ENCODE peak calls at places on chromosomes 6 and 20, in ten cellular contexts. V is activated T-helper 9 cell treated with anti-CD3 and anti-CD28 coated beads, Interleukin-2, amount 50 U/mL, for 16 hours; Z is stimulated activated CD4-positive, alpha-beta T cell treated with anti-CD3 and anti-CD28 coated beads, Interleukin-4, amount 100 ng/mL, for 4 hours; F is mesothelial cell of epicardium; B is HFF-Myc; S is B cell; K is NCI-H1105 treated with DMSO at 0.1 percent for 48 hours; R is nephron progenitor cell; O is progenitor cell of endocrine pancreas; L is renal cortical epithelial cell. M is an unnamed sample.
A peak's percentile ranks its signal among the peaks of the same experiment; 100 is the strongest.

GRCh38 chr6:157022022-157022740 is 245.0 kb downstream of the ARID1B start:
- DNase-seq in Z (peak; percentile 76), F (peak; percentile 83), V (peak; percentile 81), S (peak; percentile 78), B (peak; percentile 65), O (peak; percentile 69), L (peak; percentile 88), R (peak; percentile 85), K (peak; percentile 95), M (peak; percentile 92)

GRCh38 chr6:132931937-132932336 is 117.6 kb downstream of the RPS12 start:
- DNase-seq in B (no peak), V (no peak), R (no peak), L (peak; percentile 94), F (no peak), O (no peak), S (no peak), K (no peak), Z (no peak), M (no peak)

GRCh38 chr20:25039697-25040437 is 18.1 kb downstream of the ACSS1 start:
- DNase-seq in B (no peak), F (no peak), V (no peak), Z (no peak), O (no peak), R (no peak), L (peak; percentile 78), S (no peak), K (peak; percentile 34), M (peak; percentile 63)

GRCh38 chr6:122154912-122155516 is 244.4 kb upstream of the HSF2 start:
- DNase-seq in O (no peak), V (no peak), R (no peak), S (no peak), Z (no peak), K (no peak), F (no peak), B (no peak), L (no peak), M (no peak)

GRCh38 chr6:45933855-45934254 is 81.8 kb downstream of the CLIC5 start:
- DNase-seq in O (no peak), S (no peak), Z (no peak), B (no peak), R (no peak), F (no peak), V (no peak), K (no peak), L (no peak), M (peak; percentile 16)

GRCh38 chr6:139752086-139752485 is 377.6 kb upstream of the CITED2 start:
- DNase-seq in O (no peak), K (peak; percentile 52), Z (no peak), L (no peak), V (no peak), S (no peak), R (no peak), B (no peak), F (no peak), M (no peak)

GRCh38 chr20:24587384-24588046 is 118.1 kb downstream of the SYNDIG1 start:
- DNase-seq in F (no peak), R (no peak), O (no peak), Z (no peak), S (no peak), L (no peak), K (no peak), B (no peak), V (no peak), M (no peak)

GRCh38 chr20:32621071-32621913 is 36.2 kb upstream of the NOL4L start:
- DNase-seq in R (no peak), F (peak; percentile 51), L (no peak), O (no peak), S (no peak), Z (no peak), B (no peak), V (no peak), K (no peak), M (peak; percentile 57)

GRCh38 chr6:6659600-6660327 is 71.2 kb downstream of the LY86 start:
- DNase-seq in Z (no peak), L (no peak), B (no peak), K (no peak), F (no peak), O (no peak), S (peak; percentile 80), R (no peak), V (no peak), M (no peak)

M was measured in hepatic stellate cell.